ENCODE peak calls at places on chromosomes 3 and 15, in seven cellular contexts. G, M, Y, V, R, T and L are unnamed samples.

GRCh38 chr15:78617131-78617915 is 3.5 kb downstream of the CHRNA3 start:
- DNase-seq in G (no peak), M (no peak), Y (no peak), V (no peak), R (no peak), T (no peak), L (no peak)

GRCh38 chr15:57586661-57587404 is 4.9 kb upstream of the MYZAP start:
- DNase-seq in G (no peak), M (no peak), Y (no peak), V (no peak), R (no peak), T (no peak), L (no peak)

GRCh38 chr3:44323341-44323955 is 15.1 kb upstream of the TCAIM start:
- DNase-seq in G (no peak), M (peak), Y (peak), V (peak), R (peak), T (peak), L (peak)

GRCh38 chr15:86384191-86384590 is 304.5 kb downstream of the AGBL1 start:
- DNase-seq in G (no peak), M (no peak), Y (no peak), V (no peak), R (no peak), T (no peak), L (no peak)

GRCh38 chr15:80934761-80935221 is 54.8 kb downstream of the MESD start:
- DNase-seq in G (no peak), M (no peak), Y (peak), V (no peak), R (no peak), T (no peak), L (peak)

GRCh38 chr15:64163662-64164362 is 990 bp upstream of the PPIB start:
- DNase-seq in G (no peak), M (no peak), Y (no peak), V (no peak), R (no peak), T (peak), L (no peak)

GRCh38 chr3:48477959-48478480 is 26.0 kb downstream of the SHISA5 start:
- DNase-seq in G (no peak), M (no peak), Y (peak), V (no peak), R (no peak), T (no peak), L (no peak)

GRCh38 chr15:83278191-83278590 is 6.3 kb downstream of the BNC1 start:
- DNase-seq in G (no peak), M (no peak), Y (no peak), V (no peak), R (no peak), T (no peak), L (no peak)

GRCh38 chr15:82146558-82146957 is 100.7 kb upstream of the MEX3B start:
- DNase-seq in G (no peak), M (no peak), Y (no peak), V (no peak), R (no peak), T (no peak), L (no peak)

GRCh38 chr3:107690522-107691138 is 167.9 kb downstream of the BBX start:
- DNase-seq in G (no peak), M (no peak), Y (no peak), V (peak), R (peak), T (no peak), L (peak)

GRCh38 chr3:187833375-187833774 is 88.1 kb upstream of the BCL6 start:
- DNase-seq in G (no peak), M (no peak), Y (no peak), V (no peak), R (no peak), T (no peak), L (no peak)

GRCh38 chr3:22684739-22685138 is 518.4 kb upstream of the UBE2E2 start:
- DNase-seq in G (no peak), M (no peak), Y (no peak), V (no peak), R (no peak), T (no peak), L (no peak)

GRCh38 chr3:28081533-28081947 is 159.9 kb upstream of the CMC1 start:
- DNase-seq in G (no peak), M (no peak), Y (no peak), V (no peak), R (no peak), T (no peak), L (no peak)

GRCh38 chr3:71078199-71078598 is 505.3 kb downstream of the FOXP1 start:
- DNase-seq in G (no peak), M (no peak), Y (no peak), V (no peak), R (no peak), T (no peak), L (no peak)

DNA sequence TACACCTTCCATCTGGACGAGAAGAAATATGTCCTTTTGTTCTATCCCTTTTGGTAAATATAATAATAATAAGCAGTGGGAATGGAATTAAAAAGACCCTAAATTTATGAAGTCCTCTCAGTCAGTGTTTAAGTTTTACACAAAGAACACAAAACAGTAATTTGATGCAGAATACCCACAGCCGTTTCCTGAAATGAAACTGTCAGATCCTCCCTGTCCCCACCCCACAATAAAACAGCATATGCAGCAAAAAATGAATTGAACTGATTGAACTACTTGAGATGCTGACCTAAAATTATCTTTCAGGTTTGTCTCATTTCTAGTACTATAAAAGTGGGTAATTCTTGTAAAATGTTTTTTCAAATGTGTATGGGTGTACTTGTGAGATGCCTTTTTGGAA is 2.2 kb upstream of the LRIG1 start:
- DNase-seq in G (no peak), M (no peak), Y (no peak), V (no peak), R (no peak), T (no peak), L (no peak)
- H3K4me3 ChIP-seq in G (no peak), M (no peak), Y (no peak), V (no peak), R (no peak), T (no peak), L (no peak)

DNA sequence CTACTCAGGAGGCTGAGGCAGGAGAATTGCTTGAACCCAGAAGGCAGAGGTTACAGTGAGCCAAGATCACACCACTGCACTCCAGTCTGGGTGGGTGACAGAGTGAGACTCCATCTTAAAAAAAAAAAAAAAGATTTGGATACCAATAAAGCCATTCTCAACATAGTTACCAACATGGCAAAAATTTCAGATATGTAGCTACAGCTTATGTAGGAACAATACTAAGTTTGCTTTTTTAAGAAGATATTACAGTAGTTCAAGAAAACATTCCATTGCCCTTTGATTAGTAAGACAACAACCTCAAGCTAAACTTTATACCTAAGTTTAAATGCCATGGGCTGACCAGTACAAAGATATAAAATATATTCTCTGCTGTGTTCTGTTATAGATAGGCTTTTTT is 34.4 kb downstream of the ZNF106 start:
- DNase-seq in G (no peak), M (no peak), Y (no peak), V (no peak), R (no peak), T (no peak), L (no peak)
- H3K4me3 ChIP-seq in G (peak), M (peak), Y (peak), V (no peak), R (peak), T (peak), L (peak)

DNA sequence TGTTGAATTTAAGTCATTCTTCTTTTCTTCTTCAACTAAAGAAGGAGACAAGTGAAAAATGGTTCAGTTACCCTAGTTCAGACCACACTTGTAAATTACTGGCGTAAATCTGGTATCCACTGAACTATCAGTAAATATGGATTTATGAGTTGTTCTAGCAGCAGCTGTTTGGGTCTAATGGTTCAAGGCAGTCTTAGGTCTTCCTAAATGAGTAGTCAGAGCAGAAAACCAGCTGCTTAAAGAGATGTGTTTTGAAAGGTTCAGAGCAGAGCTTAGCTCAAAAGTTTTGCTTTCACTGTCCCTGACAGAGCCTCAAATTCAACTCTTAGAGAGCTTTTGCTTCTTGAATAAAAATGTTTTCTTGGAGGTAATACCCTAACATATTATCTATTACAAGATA is 5.5 kb downstream of the VGLL3 start:
- DNase-seq in G (no peak), M (no peak), Y (no peak), V (no peak), R (no peak), T (no peak), L (no peak)
- H3K4me3 ChIP-seq in G (peak), M (no peak), Y (no peak), V (no peak), R (no peak), T (peak), L (peak)

GRCh38 chr3:29438580-29438979 is 157.7 kb downstream of the RBMS3 start:
- DNase-seq in G (no peak), M (no peak), Y (no peak), V (no peak), R (no peak), T (no peak), L (no peak)

GRCh38 chr3:29436612-29437313 is 155.9 kb downstream of the RBMS3 start:
- DNase-seq in G (no peak), M (no peak), Y (no peak), V (no peak), R (no peak), T (no peak), L (no peak)

GRCh38 chr3:29441020-29441324 is 160.1 kb downstream of the RBMS3 start:
- DNase-seq in G (no peak), M (no peak), Y (no peak), V (no peak), R (no peak), T (no peak), L (no peak)

GRCh38 chr3:29441422-29441821 is 160.6 kb downstream of the RBMS3 start:
- DNase-seq in G (no peak), M (no peak), Y (no peak), V (no peak), R (no peak), T (no peak), L (no peak)

GRCh38 chr3:29440321-29441019 is 159.6 kb downstream of the RBMS3 start:
- DNase-seq in G (no peak), M (no peak), Y (no peak), V (peak), R (no peak), T (no peak), L (no peak)
- H3K4me3 ChIP-seq in G (peak), M (peak), Y (no peak), V (peak), R (peak), T (peak), L (no peak)

GRCh38 chr3:153180860-153181372 is 18.9 kb downstream of the RAP2B start:
- DNase-seq in G (no peak), M (no peak), Y (no peak), V (no peak), R (no peak), T (no peak), L (no peak)

GRCh38 chr3:153173758-153174516 is 11.9 kb downstream of the RAP2B start:
- DNase-seq in G (no peak), M (no peak), Y (no peak), V (no peak), R (no peak), T (no peak), L (peak)

GRCh38 chr3:153172796-153173757 is 11.1 kb downstream of the RAP2B start:
- DNase-seq in G (no peak), M (no peak), Y (no peak), V (no peak), R (no peak), T (no peak), L (no peak)

GRCh38 chr3:153171918-153172317 is 9.9 kb downstream of the RAP2B start:
- DNase-seq in G (no peak), M (no peak), Y (no peak), V (no peak), R (no peak), T (no peak), L (no peak)

GRCh38 chr3:153176197-153176596 is 14.2 kb downstream of the RAP2B start:
- DNase-seq in G (no peak), M (no peak), Y (no peak), V (no peak), R (no peak), T (no peak), L (no peak)
- H3K4me3 ChIP-seq in G (no peak), M (no peak), Y (no peak), V (no peak), R (no peak), T (no peak), L (no peak)